ENCODE peak calls at places on chromosome 18, in nine cellular contexts. S is MM.1S, H is neural progenitor cell, Y is SK-N-SH, E is GM23248, N is GM23338, I is hepatocyte, L is PC-3, Q is HCT116. K is an unnamed sample.
A peak's percentile ranks its signal among the peaks of the same experiment; 100 is the strongest.

GRCh38 chr18:12637901-12638633 is 19.8 kb downstream of the SPIRE1 start:
- DNase-seq in S (no peak), H (no peak), Y (no peak), E (peak; percentile 92), N (no peak), I (no peak), L (peak; percentile 80), Q (no peak), K (no peak)

GRCh38 chr18:12008842-12009580 is 27.7 kb downstream of the IMPA2 start:
- DNase-seq in S (no peak), H (no peak), Y (no peak), E (no peak), N (no peak), I (peak; percentile 59), L (no peak), Q (no peak), K (no peak)

GRCh38 chr18:9708882-9709877 is 1.1 kb downstream of the RAB31 start:
- DNase-seq in S (peak; percentile 27), H (peak; percentile 65), Y (no peak), E (peak; percentile 62), N (peak; percentile 78), I (peak; percentile 19), L (no peak), Q (no peak), K (no peak)

GRCh38 chr18:57533399-57533884 is 53.1 kb downstream of the FECH start:
- DNase-seq in S (no peak), H (peak; percentile 54), Y (peak; percentile 40), E (no peak), N (peak; percentile 56), I (no peak), L (no peak), Q (no peak), K (no peak)

GRCh38 chr18:25164837-25165791 is 186.9 kb downstream of the ZNF521 start:
- DNase-seq in S (peak; percentile 75), H (no peak), Y (no peak), E (peak; percentile 55), N (no peak), I (peak; percentile 4), L (no peak), Q (no peak), K (no peak)

GRCh38 chr18:64330161-64330560 is 181.3 kb upstream of the LINC00305 start:
- DNase-seq in S (no peak), H (peak; percentile 30), Y (no peak), E (no peak), N (peak; percentile 58), I (peak; percentile 22), L (peak; percentile 18), Q (no peak), K (no peak)

GRCh38 chr18:42113529-42114191 is 158.6 kb downstream of the PIK3C3 start:
- DNase-seq in S (peak; percentile 24), H (no peak), Y (no peak), E (peak; percentile 53), N (no peak), I (no peak), L (no peak), Q (no peak), K (no peak)

GRCh38 chr18:28189400-28190239 is 12.7 kb upstream of the CDH2 start:
- DNase-seq in S (peak; percentile 67), H (peak; percentile 45), Y (peak; percentile 25), E (peak; percentile 83), N (peak; percentile 89), I (peak; percentile 61), L (peak; percentile 87), Q (peak; percentile 23), K (peak; percentile 43)

GRCh38 chr18:22681912-22682311 is 251.2 kb upstream of the RBBP8 start:
- DNase-seq in S (no peak), H (no peak), Y (no peak), E (no peak), N (no peak), I (no peak), L (no peak), Q (no peak), K (no peak)

GRCh38 chr18:76495435-76496199 is 575 bp upstream of the ZNF516 start:
- DNase-seq in S (peak; percentile 27), H (peak; percentile 79), Y (peak; percentile 59), E (peak; percentile 79), N (peak; percentile 65), I (peak; percentile 69), L (no peak), Q (no peak), K (peak; percentile 72)

GRCh38 chr18:21291106-21291505 is 49.1 kb downstream of the GREB1L start:
- DNase-seq in S (no peak), H (no peak), Y (no peak), E (no peak), N (no peak), I (no peak), L (peak; percentile 53), Q (no peak), K (no peak)

GRCh38 chr18:8513249-8513648 is 96.0 kb upstream of the RAB12 start:
- DNase-seq in S (no peak), H (no peak), Y (no peak), E (no peak), N (no peak), I (no peak), L (no peak), Q (no peak), K (no peak)

GRCh38 chr18:58254873-58255511 is 211.0 kb downstream of the NEDD4L start:
- DNase-seq in S (no peak), H (peak; percentile 50), Y (no peak), E (no peak), N (peak; percentile 83), I (no peak), L (peak; percentile 26), Q (no peak), K (no peak)

DNA sequence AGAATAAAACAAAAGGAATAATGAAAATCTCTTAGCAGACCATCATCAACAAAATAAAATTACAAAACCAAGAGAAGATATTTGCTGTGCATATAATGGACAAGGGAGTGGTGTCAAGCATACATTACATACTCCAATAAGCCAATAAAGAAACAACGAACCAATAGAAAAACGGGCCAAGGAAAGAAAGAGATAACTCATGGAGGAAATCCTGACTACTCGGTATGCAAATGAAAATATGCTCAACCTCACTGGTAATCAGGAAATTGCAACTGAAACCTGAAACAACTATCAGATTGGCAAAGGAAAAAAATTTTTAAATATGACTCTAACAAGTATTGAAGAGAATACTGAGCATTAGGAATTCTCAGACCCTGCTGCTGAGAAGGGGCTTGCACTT is 84.7 kb downstream of the BCL2 start:
- DNase-seq in S (peak; percentile 41), H (no peak), Y (no peak), E (no peak), N (no peak), I (no peak), L (no peak), Q (no peak), K (no peak)
- H3K4me2 ChIP-seq in S (peak overlapping the region; percentile 94), H (no peak overlapping the region), Y (no peak overlapping the region), E (no peak overlapping the region), N (no peak overlapping the region), I (no peak overlapping the region), L (no peak overlapping the region), Q (no peak overlapping the region), K (no peak overlapping the region)

GRCh38 chr18:34806527-34806926 is 96.4 kb downstream of the DTNA start:
- DNase-seq in S (no peak), H (no peak), Y (no peak), E (no peak), N (no peak), I (no peak), L (no peak), Q (no peak), K (no peak)

GRCh38 chr18:34809697-34810096 is 99.6 kb downstream of the DTNA start:
- DNase-seq in S (no peak), H (peak; percentile 56), Y (peak; percentile 6), E (peak; percentile 79), N (peak; percentile 88), I (peak; percentile 30), L (peak; percentile 38), Q (peak; percentile 50), K (no peak)

GRCh38 chr18:34808389-34808788 is 98.3 kb downstream of the DTNA start:
- DNase-seq in S (no peak), H (no peak), Y (no peak), E (peak; percentile 2), N (no peak), I (no peak), L (no peak), Q (no peak), K (no peak)

GRCh38 chr18:34805117-34805882 is 95.2 kb downstream of the DTNA start:
- DNase-seq in S (no peak), H (no peak), Y (no peak), E (no peak), N (no peak), I (no peak), L (no peak), Q (no peak), K (no peak)

DNA sequence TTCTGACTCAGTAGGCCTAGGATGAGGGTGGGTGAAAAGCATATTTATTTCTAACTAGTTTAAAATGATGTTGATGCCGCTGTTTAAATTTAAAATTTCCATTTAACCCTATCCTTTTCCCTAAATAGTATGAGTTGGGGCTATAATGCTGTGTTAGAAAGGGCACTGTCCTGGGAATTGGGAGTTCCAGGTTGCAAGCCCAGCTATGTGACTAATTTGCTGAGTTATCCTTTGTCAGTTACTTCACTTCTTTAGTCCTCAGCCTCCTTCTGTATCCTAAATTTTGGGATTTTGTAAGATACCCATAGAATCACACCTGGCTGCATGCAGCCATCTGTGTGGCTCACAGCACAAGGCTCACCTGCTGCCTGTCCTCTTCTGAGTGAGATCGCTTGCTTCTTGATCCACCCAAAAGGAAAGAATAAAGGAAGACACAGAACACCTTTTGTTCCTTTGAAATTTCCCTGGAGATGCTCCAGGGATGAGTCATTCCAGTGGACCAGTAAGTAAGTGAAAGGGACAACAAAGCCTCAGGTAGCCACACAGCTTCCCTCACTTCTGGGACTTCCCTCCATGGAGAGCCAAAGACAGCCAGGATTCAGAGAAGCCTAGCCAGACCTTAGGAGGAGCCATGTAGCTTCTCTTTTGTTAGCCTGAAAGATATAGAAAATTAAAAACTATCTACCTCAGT is 97.2 kb downstream of the DTNA start:
- DNase-seq in S (no peak), H (peak; percentile 6), Y (no peak), E (no peak), N (peak; percentile 65), I (no peak), L (peak; percentile 73), Q (peak; percentile 76), K (no peak)
- TF ChIP-seq EZH2phosphoT487 in S (no peak), H (no peak), Y (no peak), E (no peak), N (no peak), I (no peak), L (no peak), Q (no peak), K (no peak)

GRCh38 chr18:48542513-48543181 is 3.8 kb downstream of the CTIF start:
- DNase-seq in S (no peak), H (no peak), Y (no peak), E (no peak), N (peak; percentile 50), I (peak; percentile 70), L (peak; percentile 43), Q (no peak), K (no peak)
- H3K27ac ChIP-seq in S (no peak overlapping the region), H (no peak overlapping the region), Y (peak overlapping the region; percentile 87), E (peak overlapping the region; percentile 92), N (peak overlapping the region; percentile 48), I (peak overlapping the region; percentile 96), L (no peak overlapping the region), Q (peak overlapping the region; percentile 48), K (no peak overlapping the region)

DNA sequence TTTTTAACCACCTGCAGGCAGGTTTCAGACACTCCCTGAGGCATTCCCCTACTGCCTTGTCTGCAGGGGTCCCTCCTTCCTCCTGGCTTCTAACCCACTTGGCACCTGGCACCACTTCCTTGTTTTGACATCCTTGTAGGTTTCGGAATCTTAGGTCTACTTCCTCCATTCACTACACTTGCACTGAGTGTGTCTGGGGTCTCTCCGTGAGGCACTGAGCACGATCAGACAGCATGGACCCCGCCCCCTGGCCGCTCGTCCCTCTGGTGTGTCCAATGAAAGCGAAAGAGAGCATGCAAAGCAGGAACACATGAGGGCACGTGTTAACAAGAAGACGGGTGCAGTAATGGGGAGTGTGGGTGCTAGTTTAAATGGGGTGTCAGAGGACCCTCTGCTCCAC is 63.8 kb downstream of the HAUS1 start:
- DNase-seq in S (peak; percentile 86), H (no peak), Y (no peak), E (no peak), N (peak; percentile 27), I (no peak), L (no peak), Q (no peak), K (peak; percentile 88)
- H3K4me2 ChIP-seq in S (peak overlapping the region; percentile 90), H (no peak overlapping the region), Y (no peak overlapping the region), E (no peak overlapping the region), N (no peak overlapping the region), I (no peak overlapping the region), L (no peak overlapping the region), Q (no peak overlapping the region), K (peak overlapping the region; percentile 78)

K was measured in OCI-LY7.